ENCODE peak calls at places on chromosomes 6 and 20, in six cellular contexts. One of them, this sample, is unnamed.

GRCh38 chr6:146154197-146154596 is 125.3 kb downstream of the GRM1 start:
- DNase-seq in adrenal gland: no peak
- DNase-seq in spleen: no peak
- DNase-seq in HepG2: no peak
- DNase-seq in tibial artery: no peak
- DNase-seq in neuronal stem cell: peak; percentile 9
- DNase-seq in this sample: no peak

GRCh38 chr6:108627692-108628565 is 67.2 kb downstream of the FOXO3 start:
- DNase-seq in adrenal gland: peak; percentile 27
- DNase-seq in neuronal stem cell: no peak
- DNase-seq in tibial artery: no peak
- DNase-seq in spleen: no peak
- DNase-seq in HepG2: no peak
- DNase-seq in this sample: peak; percentile 42

GRCh38 chr6:155599571-155599970 is 143.9 kb upstream of the NOX3 start:
- DNase-seq in adrenal gland: no peak
- DNase-seq in neuronal stem cell: peak; percentile 60
- DNase-seq in tibial artery: no peak
- DNase-seq in spleen: no peak
- DNase-seq in HepG2: no peak
- DNase-seq in this sample: no peak

GRCh38 chr6:156719720-156720563 is 57.2 kb upstream of the ARID1B start:
- DNase-seq in adrenal gland: peak; percentile 92
- DNase-seq in neuronal stem cell: no peak
- DNase-seq in HepG2: peak; percentile 91
- DNase-seq in spleen: peak; percentile 97
- DNase-seq in tibial artery: peak; percentile 98
- DNase-seq in this sample: peak; percentile 26

GRCh38 chr6:5190467-5190866 is 70.3 kb downstream of the LYRM4 start:
- DNase-seq in adrenal gland: peak; percentile 49
- DNase-seq in tibial artery: no peak
- DNase-seq in neuronal stem cell: no peak
- DNase-seq in HepG2: peak; percentile 89
- DNase-seq in spleen: no peak
- DNase-seq in this sample: peak; percentile 4

GRCh38 chr6:23003671-23004598 is 434.6 kb downstream of the HDGFL1 start:
- DNase-seq in neuronal stem cell: no peak
- DNase-seq in adrenal gland: no peak
- DNase-seq in spleen: no peak
- DNase-seq in HepG2: no peak
- DNase-seq in tibial artery: peak; percentile 68
- DNase-seq in this sample: peak; percentile 36

GRCh38 chr6:96940322-96940721 is 15.8 kb downstream of the KLHL32 start:
- DNase-seq in tibial artery: no peak
- DNase-seq in adrenal gland: no peak
- DNase-seq in neuronal stem cell: no peak
- DNase-seq in spleen: no peak
- DNase-seq in HepG2: no peak
- DNase-seq in this sample: no peak

GRCh38 chr20:10961651-10962288 is 288.0 kb upstream of the JAG1 start:
- DNase-seq in adrenal gland: no peak
- DNase-seq in HepG2: no peak
- DNase-seq in spleen: no peak
- DNase-seq in neuronal stem cell: no peak
- DNase-seq in tibial artery: no peak
- DNase-seq in this sample: no peak

GRCh38 chr6:49923826-49924225 is 40.1 kb downstream of the DEFB114 start:
- DNase-seq in HepG2: no peak
- DNase-seq in adrenal gland: no peak
- DNase-seq in spleen: no peak
- DNase-seq in neuronal stem cell: no peak
- DNase-seq in tibial artery: no peak
- DNase-seq in this sample: no peak

GRCh38 chr20:37515876-37516275 is 5.2 kb upstream of the NNAT start:
- DNase-seq in adrenal gland: no peak
- DNase-seq in HepG2: no peak
- DNase-seq in neuronal stem cell: no peak
- DNase-seq in spleen: no peak
- DNase-seq in tibial artery: no peak
- DNase-seq in this sample: no peak

GRCh38 chr6:138833819-138834539 is 38.1 kb downstream of the ECT2L start:
- DNase-seq in spleen: no peak
- DNase-seq in adrenal gland: peak; percentile 21
- DNase-seq in HepG2: no peak
- DNase-seq in tibial artery: no peak
- DNase-seq in neuronal stem cell: no peak
- DNase-seq in this sample: no peak

GRCh38 chr6:37077459-37078296 is 72.2 kb downstream of the FGD2 start:
- DNase-seq in adrenal gland: no peak
- DNase-seq in neuronal stem cell: no peak
- DNase-seq in spleen: no peak
- DNase-seq in tibial artery: peak; percentile 82
- DNase-seq in HepG2: no peak
- DNase-seq in this sample: peak; percentile 98

GRCh38 chr6:136793348-136793747 is 1.1 kb upstream of the MAP3K5 start:
- DNase-seq in spleen: no peak
- DNase-seq in tibial artery: no peak
- DNase-seq in HepG2: no peak
- DNase-seq in neuronal stem cell: no peak
- DNase-seq in adrenal gland: no peak
- DNase-seq in this sample: no peak

GRCh38 chr6:21750479-21751018 is 157.0 kb downstream of the SOX4 start:
- DNase-seq in HepG2: no peak
- DNase-seq in adrenal gland: no peak
- DNase-seq in neuronal stem cell: no peak
- DNase-seq in tibial artery: no peak
- DNase-seq in spleen: no peak
- DNase-seq in this sample: no peak

GRCh38 chr20:21017381-21018085 is 88.6 kb downstream of the LINC00237 start:
- DNase-seq in neuronal stem cell: no peak
- DNase-seq in tibial artery: no peak
- DNase-seq in HepG2: peak; percentile 99
- DNase-seq in spleen: no peak
- DNase-seq in adrenal gland: no peak
- DNase-seq in this sample: no peak

GRCh38 chr20:57262244-57263126 is 4.0 kb downstream of the BMP7 start:
- DNase-seq in spleen: no peak
- DNase-seq in neuronal stem cell: no peak
- DNase-seq in HepG2: no peak
- DNase-seq in tibial artery: no peak
- DNase-seq in adrenal gland: no peak
- DNase-seq in this sample: no peak

GRCh38 chr6:138640028-138640427 is 133.5 kb upstream of the CCDC28A start:
- DNase-seq in spleen: no peak
- DNase-seq in tibial artery: no peak
- DNase-seq in neuronal stem cell: no peak
- DNase-seq in HepG2: no peak
- DNase-seq in adrenal gland: no peak
- DNase-seq in this sample: no peak

GRCh38 chr6:74177496-74177895 is 481.5 kb downstream of the CD109 start:
- DNase-seq in neuronal stem cell: no peak
- DNase-seq in HepG2: no peak
- DNase-seq in tibial artery: no peak
- DNase-seq in spleen: no peak
- DNase-seq in adrenal gland: no peak
- DNase-seq in this sample: no peak

GRCh38 chr6:17466707-17467106 is 73.3 kb downstream of the CAP2 start:
- DNase-seq in tibial artery: no peak
- DNase-seq in neuronal stem cell: no peak
- DNase-seq in spleen: no peak
- DNase-seq in adrenal gland: no peak
- DNase-seq in HepG2: peak; percentile 16
- DNase-seq in this sample: no peak

GRCh38 chr6:15947923-15948322 is 181.0 kb upstream of the MYLIP start:
- DNase-seq in tibial artery: no peak
- DNase-seq in HepG2: no peak
- DNase-seq in neuronal stem cell: no peak
- DNase-seq in adrenal gland: no peak
- DNase-seq in spleen: no peak
- DNase-seq in this sample: no peak

GRCh38 chr6:33885121-33886057 is 81.6 kb upstream of the MLN start:
- DNase-seq in HepG2: no peak
- DNase-seq in spleen: no peak
- DNase-seq in adrenal gland: peak; percentile 29
- DNase-seq in neuronal stem cell: no peak
- DNase-seq in tibial artery: no peak
- DNase-seq in this sample: peak; percentile 67

GRCh38 chr20:32537657-32538525 is 47.2 kb downstream of the NOL4L start:
- DNase-seq in HepG2: no peak
- DNase-seq in adrenal gland: no peak
- DNase-seq in spleen: peak; percentile 83
- DNase-seq in neuronal stem cell: no peak
- DNase-seq in tibial artery: no peak
- DNase-seq in this sample: no peak

GRCh38 chr6:132333639-132334516 is 67.4 kb downstream of the MOXD1 start:
- DNase-seq in HepG2: peak; percentile 88
- DNase-seq in adrenal gland: peak; percentile 79
- DNase-seq in spleen: no peak
- DNase-seq in neuronal stem cell: no peak
- DNase-seq in tibial artery: no peak
- DNase-seq in this sample: peak; percentile 77

GRCh38 chr6:108157234-108157971 is 8.4 kb upstream of the NR2E1 start:
- DNase-seq in spleen: no peak
- DNase-seq in HepG2: no peak
- DNase-seq in neuronal stem cell: peak; percentile 95
- DNase-seq in tibial artery: no peak
- DNase-seq in adrenal gland: no peak
- DNase-seq in this sample: no peak

GRCh38 chr20:58618694-58619540 is 32.2 kb upstream of the STX16 start:
- DNase-seq in HepG2: no peak
- DNase-seq in adrenal gland: no peak
- DNase-seq in tibial artery: no peak
- DNase-seq in neuronal stem cell: no peak
- DNase-seq in spleen: peak; percentile 58
- DNase-seq in this sample: no peak

GRCh38 chr6:63140682-63141318 is 70.5 kb upstream of the FKBP1C start:
- DNase-seq in spleen: no peak
- DNase-seq in HepG2: no peak
- DNase-seq in neuronal stem cell: no peak
- DNase-seq in tibial artery: no peak
- DNase-seq in adrenal gland: no peak
- DNase-seq in this sample: no peak

GRCh38 chr6:13248953-13249432 is 79.3 kb downstream of the TBC1D7 start:
- DNase-seq in adrenal gland: no peak
- DNase-seq in tibial artery: no peak
- DNase-seq in spleen: no peak
- DNase-seq in neuronal stem cell: no peak
- DNase-seq in HepG2: no peak
- DNase-seq in this sample: no peak

GRCh38 chr6:36963451-36964290 is 9.1 kb downstream of the PI16 start:
- DNase-seq in neuronal stem cell: no peak
- DNase-seq in adrenal gland: peak; percentile 74
- DNase-seq in spleen: peak; percentile 84
- DNase-seq in HepG2: no peak
- DNase-seq in tibial artery: peak; percentile 70
- DNase-seq in this sample: no peak

GRCh38 chr6:64685401-64685800 is 1021.6 kb downstream of the EYS start:
- DNase-seq in adrenal gland: no peak
- DNase-seq in tibial artery: no peak
- DNase-seq in neuronal stem cell: no peak
- DNase-seq in spleen: no peak
- DNase-seq in HepG2: no peak
- DNase-seq in this sample: no peak

GRCh38 chr6:145688493-145688905 is 46.8 kb downstream of the EPM2A start:
- DNase-seq in HepG2: no peak
- DNase-seq in adrenal gland: no peak
- DNase-seq in neuronal stem cell: no peak
- DNase-seq in spleen: no peak
- DNase-seq in tibial artery: no peak
- DNase-seq in this sample: no peak

GRCh38 chr20:58634818-58635665 is 16.0 kb upstream of the STX16 start:
- DNase-seq in adrenal gland: no peak
- DNase-seq in HepG2: no peak
- DNase-seq in tibial artery: peak; percentile 64
- DNase-seq in spleen: no peak
- DNase-seq in neuronal stem cell: no peak
- DNase-seq in this sample: no peak

GRCh38 chr6:89972024-89972381 is 77.7 kb downstream of the GJA10 start:
- DNase-seq in adrenal gland: no peak
- DNase-seq in neuronal stem cell: no peak
- DNase-seq in tibial artery: no peak
- DNase-seq in spleen: no peak
- DNase-seq in HepG2: no peak
- DNase-seq in this sample: no peak
- H3K36me3 ChIP-seq in adrenal gland: no peaks in the 10 kb centered on the region
- H3K36me3 ChIP-seq in neuronal stem cell: no peaks in the 10 kb centered on the region
- H3K36me3 ChIP-seq in tibial artery: no peaks in the 10 kb centered on the region
- H3K36me3 ChIP-seq in spleen: no peaks in the 10 kb centered on the region
- H3K36me3 ChIP-seq in HepG2: no peaks in the 10 kb centered on the region
- H3K36me3 ChIP-seq in this sample: no peaks in the 10 kb centered on the region

DNA sequence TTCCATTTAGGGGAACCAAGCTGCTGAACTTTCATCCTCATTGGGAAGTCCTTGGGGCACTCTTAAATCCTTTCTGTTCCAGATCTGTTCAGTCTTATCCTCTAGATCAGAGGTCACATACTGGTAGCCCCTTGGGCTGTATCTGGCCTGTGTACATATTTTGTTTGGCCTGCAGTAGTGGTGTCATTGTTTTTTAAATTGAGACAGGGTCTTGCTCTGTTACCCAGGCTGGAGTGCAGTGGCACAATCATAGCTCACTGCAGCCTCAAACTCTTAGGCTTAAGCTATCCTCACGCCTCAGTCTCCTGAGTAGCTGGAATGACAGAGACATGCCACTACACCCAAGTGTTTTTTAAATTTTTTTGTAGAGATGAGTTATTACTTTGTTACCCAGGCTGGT is 14.8 kb downstream of the RALY start:
- DNase-seq in tibial artery: no peak
- DNase-seq in neuronal stem cell: no peak
- DNase-seq in spleen: no peak
- DNase-seq in adrenal gland: no peak
- DNase-seq in HepG2: no peak
- DNase-seq in this sample: no peak
- H3K36me3 ChIP-seq in tibial artery: no peaks in the 10 kb centered on the region
- H3K36me3 ChIP-seq in neuronal stem cell: no peaks in the 10 kb centered on the region
- H3K36me3 ChIP-seq in spleen: no peaks in the 10 kb centered on the region
- H3K36me3 ChIP-seq in adrenal gland: no peaks in the 10 kb centered on the region
- H3K36me3 ChIP-seq in HepG2: no peaks in the 10 kb centered on the region
- H3K36me3 ChIP-seq in this sample: peaks cover 4% of the 10 kb centered on the region

GRCh38 chr6:80259113-80259512 is 152.6 kb downstream of the BCKDHB start:
- DNase-seq in neuronal stem cell: no peak
- DNase-seq in tibial artery: no peak
- DNase-seq in adrenal gland: no peak
- DNase-seq in spleen: no peak
- DNase-seq in HepG2: no peak
- DNase-seq in this sample: no peak
- H3K36me3 ChIP-seq in neuronal stem cell: peaks cover 2% of the 10 kb centered on the region
- H3K36me3 ChIP-seq in tibial artery: no peaks in the 10 kb centered on the region
- H3K36me3 ChIP-seq in adrenal gland: no peaks in the 10 kb centered on the region
- H3K36me3 ChIP-seq in spleen: no peaks in the 10 kb centered on the region
- H3K36me3 ChIP-seq in HepG2: no peaks in the 10 kb centered on the region
- H3K36me3 ChIP-seq in this sample: no peaks in the 10 kb centered on the region

DNA sequence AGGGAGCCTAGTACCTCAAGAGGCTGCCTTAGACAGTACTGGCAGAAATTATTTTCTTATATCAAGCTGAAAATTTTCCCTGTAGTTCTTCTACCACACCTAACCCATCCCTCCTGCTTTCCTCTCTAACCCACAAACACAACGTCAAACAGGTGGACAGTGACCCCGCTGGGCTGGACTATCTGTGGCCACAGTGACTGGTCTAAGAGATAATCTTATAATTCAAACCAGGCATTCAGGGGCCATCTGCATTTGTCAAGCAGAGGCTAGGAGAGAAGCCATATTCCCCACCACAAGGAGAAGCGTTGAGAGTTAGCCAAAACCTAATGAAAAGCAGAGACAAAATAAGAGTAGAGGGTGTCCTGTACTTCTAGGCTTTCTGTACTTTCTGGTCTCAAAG is 8.2 kb downstream of the HDDC2 start:
- DNase-seq in adrenal gland: no peak
- DNase-seq in neuronal stem cell: no peak
- DNase-seq in tibial artery: no peak
- DNase-seq in HepG2: no peak
- DNase-seq in spleen: no peak
- DNase-seq in this sample: no peak
- H3K36me3 ChIP-seq in adrenal gland: no peaks in the 10 kb centered on the region
- H3K36me3 ChIP-seq in neuronal stem cell: peaks cover 24% of the 10 kb centered on the region
- H3K36me3 ChIP-seq in tibial artery: peaks cover 26% of the 10 kb centered on the region
- H3K36me3 ChIP-seq in HepG2: peaks cover 27% of the 10 kb centered on the region
- H3K36me3 ChIP-seq in spleen: peaks cover 10% of the 10 kb centered on the region
- H3K36me3 ChIP-seq in this sample: peaks cover 87% of the 10 kb centered on the region